ENCODE peak calls at places on chromosomes 5 and 9, in ten cellular contexts. One of them, this sample, is unnamed.

GRCh38 chr9:21883642-21884041 is 81.2 kb downstream of the MTAP start:
- DNase-seq in Peyer's patch: no peak
- DNase-seq in right lobe of liver: no peak
- DNase-seq in endothelial cell of umbilical vein: no peak
- DNase-seq in heart left ventricle: no peak
- DNase-seq in uterus: no peak
- DNase-seq in ovary: no peak
- DNase-seq in tibial nerve: no peak
- DNase-seq in spleen: no peak
- DNase-seq in HepG2: no peak
- DNase-seq in this sample: no peak

GRCh38 chr5:53942724-53943123 is 367.6 kb downstream of the ARL15 start:
- DNase-seq in Peyer's patch: no peak
- DNase-seq in right lobe of liver: no peak
- DNase-seq in endothelial cell of umbilical vein: peak
- DNase-seq in heart left ventricle: no peak
- DNase-seq in uterus: no peak
- DNase-seq in ovary: no peak
- DNase-seq in tibial nerve: no peak
- DNase-seq in spleen: no peak
- DNase-seq in HepG2: no peak
- DNase-seq in this sample: no peak

GRCh38 chr5:138640855-138641254 is 65.7 kb upstream of the HSPA9 start:
- DNase-seq in Peyer's patch: no peak
- DNase-seq in right lobe of liver: no peak
- DNase-seq in endothelial cell of umbilical vein: no peak
- DNase-seq in heart left ventricle: no peak
- DNase-seq in uterus: no peak
- DNase-seq in ovary: no peak
- DNase-seq in tibial nerve: no peak
- DNase-seq in spleen: no peak
- DNase-seq in HepG2: no peak
- DNase-seq in this sample: no peak

GRCh38 chr5:31122998-31123950 is 70.2 kb upstream of the CDH6 start:
- DNase-seq in Peyer's patch: no peak
- DNase-seq in right lobe of liver: no peak
- DNase-seq in endothelial cell of umbilical vein: no peak
- DNase-seq in heart left ventricle: no peak
- DNase-seq in uterus: no peak
- DNase-seq in ovary: no peak
- DNase-seq in tibial nerve: no peak
- DNase-seq in spleen: no peak
- DNase-seq in HepG2: no peak
- DNase-seq in this sample: no peak

GRCh38 chr5:109981979-109982378 is 292.3 kb downstream of the MAN2A1 start:
- DNase-seq in Peyer's patch: no peak
- DNase-seq in right lobe of liver: no peak
- DNase-seq in endothelial cell of umbilical vein: no peak
- DNase-seq in heart left ventricle: no peak
- DNase-seq in uterus: no peak
- DNase-seq in ovary: no peak
- DNase-seq in tibial nerve: no peak
- DNase-seq in spleen: no peak
- DNase-seq in HepG2: no peak
- DNase-seq in this sample: no peak

GRCh38 chr9:4299006-4299795 is 667 bp downstream of the GLIS3 start:
- DNase-seq in Peyer's patch: peak
- DNase-seq in right lobe of liver: peak
- DNase-seq in endothelial cell of umbilical vein: peak
- DNase-seq in heart left ventricle: peak
- DNase-seq in uterus: peak
- DNase-seq in ovary: peak
- DNase-seq in tibial nerve: peak
- DNase-seq in spleen: peak
- DNase-seq in HepG2: no peak
- DNase-seq in this sample: peak

GRCh38 chr9:110615526-110615925 is 36.0 kb upstream of the SVEP1 start:
- DNase-seq in Peyer's patch: no peak
- DNase-seq in right lobe of liver: no peak
- DNase-seq in endothelial cell of umbilical vein: no peak
- DNase-seq in heart left ventricle: no peak
- DNase-seq in uterus: no peak
- DNase-seq in ovary: no peak
- DNase-seq in tibial nerve: no peak
- DNase-seq in spleen: no peak
- DNase-seq in HepG2: no peak
- DNase-seq in this sample: no peak

GRCh38 chr5:44740655-44741054 is 68.1 kb upstream of the MRPS30 start:
- DNase-seq in Peyer's patch: no peak
- DNase-seq in right lobe of liver: no peak
- DNase-seq in endothelial cell of umbilical vein: no peak
- DNase-seq in heart left ventricle: no peak
- DNase-seq in uterus: no peak
- DNase-seq in ovary: no peak
- DNase-seq in tibial nerve: no peak
- DNase-seq in spleen: no peak
- DNase-seq in HepG2: no peak
- DNase-seq in this sample: no peak

GRCh38 chr9:21995652-21996275 is 1.2 kb downstream of the CDKN2B-AS1 start:
- DNase-seq in Peyer's patch: peak
- DNase-seq in right lobe of liver: peak
- DNase-seq in endothelial cell of umbilical vein: peak
- DNase-seq in heart left ventricle: peak
- DNase-seq in uterus: peak
- DNase-seq in ovary: peak
- DNase-seq in tibial nerve: no peak
- DNase-seq in spleen: peak
- DNase-seq in HepG2: no peak
- DNase-seq in this sample: peak

GRCh38 chr5:60455589-60455988 is 244.4 kb downstream of the DEPDC1B start:
- DNase-seq in Peyer's patch: no peak
- DNase-seq in right lobe of liver: no peak
- DNase-seq in endothelial cell of umbilical vein: no peak
- DNase-seq in heart left ventricle: no peak
- DNase-seq in uterus: no peak
- DNase-seq in ovary: no peak
- DNase-seq in tibial nerve: no peak
- DNase-seq in spleen: no peak
- DNase-seq in HepG2: peak
- DNase-seq in this sample: no peak

GRCh38 chr9:77648458-77649108 is 461 bp upstream of the GNA14 start:
- DNase-seq in Peyer's patch: peak
- DNase-seq in right lobe of liver: peak
- DNase-seq in endothelial cell of umbilical vein: peak
- DNase-seq in heart left ventricle: peak
- DNase-seq in uterus: peak
- DNase-seq in ovary: peak
- DNase-seq in tibial nerve: no peak
- DNase-seq in spleen: peak
- DNase-seq in HepG2: no peak
- DNase-seq in this sample: no peak
- TF ChIP-seq CTCF in Peyer's patch: peak
- TF ChIP-seq CTCF in right lobe of liver: no peak
- TF ChIP-seq CTCF in endothelial cell of umbilical vein: no peak
- TF ChIP-seq CTCF in heart left ventricle: peak
- TF ChIP-seq CTCF in uterus: no peak
- TF ChIP-seq CTCF in ovary: no peak
- TF ChIP-seq CTCF in tibial nerve: no peak
- TF ChIP-seq CTCF in spleen: no peak
- TF ChIP-seq CTCF in HepG2: no peak
- TF ChIP-seq CTCF in this sample: no peak

DNA sequence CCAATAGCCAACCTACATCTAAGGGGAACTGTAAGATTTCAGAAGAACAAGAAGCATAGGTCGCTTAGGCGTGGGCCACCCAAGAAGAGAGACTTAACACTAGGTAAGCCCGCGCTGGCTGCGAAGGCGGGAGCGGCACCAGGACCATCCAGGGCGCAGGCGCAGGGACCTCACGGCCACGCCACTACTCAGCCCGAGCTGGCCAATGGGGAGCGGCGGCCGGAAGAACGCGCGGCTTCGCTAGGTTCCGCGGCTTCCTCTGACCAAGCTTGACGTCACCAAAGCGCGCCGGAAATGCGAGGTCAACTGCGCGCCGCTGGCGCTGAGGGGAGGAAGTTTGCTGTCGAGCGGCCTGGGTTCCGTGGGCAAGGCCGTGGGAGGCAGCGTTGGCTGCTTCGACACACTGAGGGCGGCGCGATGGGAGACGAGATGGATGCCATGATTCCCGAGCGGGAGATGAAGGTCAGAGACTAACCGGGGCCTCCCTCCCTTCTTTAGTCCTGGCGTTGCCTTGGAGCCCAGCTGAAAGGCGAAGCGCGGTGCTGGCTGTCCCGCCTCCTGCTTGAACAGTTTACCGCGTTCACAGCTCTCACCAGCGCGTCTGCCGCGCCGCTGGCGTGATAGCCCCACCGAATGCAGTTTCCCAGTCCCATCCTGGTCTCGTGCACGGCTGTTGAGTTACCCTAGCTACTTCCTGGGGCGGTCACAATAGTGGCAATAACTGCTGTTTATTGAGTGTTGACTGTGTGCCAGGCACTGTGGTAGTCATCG is at the start of gene NUP214:
- DNase-seq in Peyer's patch: peak
- DNase-seq in right lobe of liver: peak
- DNase-seq in endothelial cell of umbilical vein: peak
- DNase-seq in heart left ventricle: peak
- DNase-seq in uterus: peak
- DNase-seq in ovary: peak
- DNase-seq in tibial nerve: peak
- DNase-seq in spleen: peak
- DNase-seq in HepG2: peak
- DNase-seq in this sample: peak
- TF ChIP-seq POLR2A in Peyer's patch: peak
- TF ChIP-seq POLR2A in right lobe of liver: peak
- TF ChIP-seq POLR2A in endothelial cell of umbilical vein: peak
- TF ChIP-seq POLR2A in heart left ventricle: no peak
- TF ChIP-seq POLR2A in uterus: peak
- TF ChIP-seq POLR2A in ovary: peak
- TF ChIP-seq POLR2A in tibial nerve: peak
- TF ChIP-seq POLR2A in spleen: no peak
- TF ChIP-seq POLR2A in HepG2: peak
- TF ChIP-seq POLR2A in this sample: no peak

GRCh38 chr5:141560725-141561483 is 57.9 kb downstream of the DIAPH1 start:
- DNase-seq in Peyer's patch: peak
- DNase-seq in right lobe of liver: peak
- DNase-seq in endothelial cell of umbilical vein: peak
- DNase-seq in heart left ventricle: peak
- DNase-seq in uterus: peak
- DNase-seq in ovary: peak
- DNase-seq in tibial nerve: peak
- DNase-seq in spleen: no peak
- DNase-seq in HepG2: peak
- DNase-seq in this sample: peak
- H3K4me3 ChIP-seq in Peyer's patch: no peak
- H3K4me3 ChIP-seq in right lobe of liver: no peak
- H3K4me3 ChIP-seq in endothelial cell of umbilical vein: no peak
- H3K4me3 ChIP-seq in heart left ventricle: no peak
- H3K4me3 ChIP-seq in uterus: no peak
- H3K4me3 ChIP-seq in ovary: peak
- H3K4me3 ChIP-seq in tibial nerve: no peak
- H3K4me3 ChIP-seq in spleen: no peak
- H3K4me3 ChIP-seq in HepG2: no peak
- H3K4me3 ChIP-seq in this sample: no peak

DNA sequence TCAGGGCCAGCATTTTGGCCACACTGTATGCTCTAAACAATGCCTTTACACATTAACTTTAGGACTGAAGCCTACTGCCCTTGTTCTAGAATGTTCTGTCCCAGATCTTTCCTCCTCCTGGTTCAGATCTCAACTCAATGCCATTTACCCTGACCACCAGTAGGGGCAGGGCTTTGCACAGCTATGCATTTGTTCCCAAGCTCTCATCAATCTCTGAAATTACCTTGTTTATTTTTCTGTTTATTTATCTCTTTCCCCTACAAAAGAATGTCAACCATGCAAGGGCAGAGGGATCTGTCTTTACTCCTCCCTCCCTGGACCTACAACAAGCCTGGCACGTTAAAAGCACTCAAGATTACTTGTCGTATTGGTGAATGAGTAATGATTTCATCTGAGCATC is 612.9 kb downstream of the BNC2 start:
- DNase-seq in Peyer's patch: no peak
- DNase-seq in right lobe of liver: no peak
- DNase-seq in endothelial cell of umbilical vein: peak
- DNase-seq in heart left ventricle: no peak
- DNase-seq in uterus: no peak
- DNase-seq in ovary: no peak
- DNase-seq in tibial nerve: no peak
- DNase-seq in spleen: no peak
- DNase-seq in HepG2: no peak
- DNase-seq in this sample: peak
- TF ChIP-seq CTCF in Peyer's patch: peak
- TF ChIP-seq CTCF in right lobe of liver: peak
- TF ChIP-seq CTCF in endothelial cell of umbilical vein: peak
- TF ChIP-seq CTCF in heart left ventricle: peak
- TF ChIP-seq CTCF in uterus: no peak
- TF ChIP-seq CTCF in ovary: no peak
- TF ChIP-seq CTCF in tibial nerve: peak
- TF ChIP-seq CTCF in spleen: peak
- TF ChIP-seq CTCF in HepG2: no peak
- TF ChIP-seq CTCF in this sample: no peak

GRCh38 chr5:63794296-63794695 is 167.9 kb downstream of the HTR1A start:
- DNase-seq in Peyer's patch: no peak
- DNase-seq in right lobe of liver: no peak
- DNase-seq in endothelial cell of umbilical vein: no peak
- DNase-seq in heart left ventricle: no peak
- DNase-seq in uterus: no peak
- DNase-seq in ovary: no peak
- DNase-seq in tibial nerve: no peak
- DNase-seq in spleen: no peak
- DNase-seq in HepG2: no peak
- DNase-seq in this sample: no peak

DNA sequence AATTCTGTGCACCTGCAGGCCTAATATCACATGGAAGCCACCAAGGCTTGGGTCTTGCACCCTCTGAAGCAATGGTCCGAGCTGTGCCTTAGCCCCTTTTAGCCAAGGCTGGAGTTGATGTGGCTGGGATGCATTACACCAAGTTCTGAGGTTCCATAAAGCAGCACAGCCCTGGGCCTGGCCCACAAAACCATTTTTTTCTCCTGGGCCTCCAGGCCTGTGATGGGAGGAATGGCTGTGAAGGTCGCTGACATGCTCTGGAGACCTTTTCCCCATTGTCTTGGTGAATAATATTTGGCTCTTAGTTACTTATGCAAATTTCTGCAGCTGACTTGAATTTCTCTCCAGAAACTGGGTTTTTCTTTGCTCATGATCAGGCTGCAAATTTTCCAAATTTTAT is 167.3 kb downstream of the HTR1A start:
- DNase-seq in Peyer's patch: no peak
- DNase-seq in right lobe of liver: no peak
- DNase-seq in endothelial cell of umbilical vein: no peak
- DNase-seq in heart left ventricle: no peak
- DNase-seq in uterus: no peak
- DNase-seq in ovary: no peak
- DNase-seq in tibial nerve: no peak
- DNase-seq in spleen: no peak
- DNase-seq in HepG2: no peak
- DNase-seq in this sample: no peak
- TF ChIP-seq POLR2A in Peyer's patch: no peak
- TF ChIP-seq POLR2A in right lobe of liver: no peak
- TF ChIP-seq POLR2A in endothelial cell of umbilical vein: no peak
- TF ChIP-seq POLR2A in heart left ventricle: no peak
- TF ChIP-seq POLR2A in uterus: no peak
- TF ChIP-seq POLR2A in ovary: no peak
- TF ChIP-seq POLR2A in tibial nerve: no peak
- TF ChIP-seq POLR2A in spleen: no peak
- TF ChIP-seq POLR2A in HepG2: no peak
- TF ChIP-seq POLR2A in this sample: no peak

GRCh38 chr5:83777856-83778255 is 57.2 kb upstream of the HAPLN1 start:
- DNase-seq in Peyer's patch: no peak
- DNase-seq in right lobe of liver: no peak
- DNase-seq in endothelial cell of umbilical vein: peak
- DNase-seq in heart left ventricle: no peak
- DNase-seq in uterus: no peak
- DNase-seq in ovary: no peak
- DNase-seq in tibial nerve: no peak
- DNase-seq in spleen: no peak
- DNase-seq in HepG2: no peak
- DNase-seq in this sample: no peak
- H3K4me3 ChIP-seq in Peyer's patch: no peak
- H3K4me3 ChIP-seq in right lobe of liver: no peak
- H3K4me3 ChIP-seq in endothelial cell of umbilical vein: no peak
- H3K4me3 ChIP-seq in heart left ventricle: no peak
- H3K4me3 ChIP-seq in uterus: no peak
- H3K4me3 ChIP-seq in ovary: no peak
- H3K4me3 ChIP-seq in tibial nerve: no peak
- H3K4me3 ChIP-seq in spleen: no peak
- H3K4me3 ChIP-seq in HepG2: no peak
- H3K4me3 ChIP-seq in this sample: no peak